ENCODE peak calls at places on chromosomes 5 and 9, in eight cellular contexts. One of them, this sample, is unnamed.

GRCh38 chr9:78549711-78550110 is 252.8 kb downstream of the PSAT1 start:
- DNase-seq in astrocyte of the spinal cord: no peak
- DNase-seq in adrenal gland: no peak
- DNase-seq in neural progenitor cell: no peak
- DNase-seq in fibroblast of the aortic adventitia: no peak
- DNase-seq in fibroblast of pulmonary artery: peak; percentile 3
- DNase-seq in colonic mucosa: no peak
- DNase-seq in uterus: no peak
- DNase-seq in this sample: peak; percentile 10

GRCh38 chr5:119378075-119378699 is 22.4 kb downstream of the TNFAIP8 start:
- DNase-seq in astrocyte of the spinal cord: no peak
- DNase-seq in adrenal gland: no peak
- DNase-seq in neural progenitor cell: no peak
- DNase-seq in fibroblast of the aortic adventitia: peak; percentile 73
- DNase-seq in fibroblast of pulmonary artery: no peak
- DNase-seq in colonic mucosa: no peak
- DNase-seq in uterus: no peak
- DNase-seq in this sample: no peak

GRCh38 chr5:127492854-127493738 is 24.3 kb upstream of the PRRC1 start:
- DNase-seq in astrocyte of the spinal cord: peak; percentile 84
- DNase-seq in adrenal gland: no peak
- DNase-seq in neural progenitor cell: peak; percentile 38
- DNase-seq in fibroblast of the aortic adventitia: peak; percentile 70
- DNase-seq in fibroblast of pulmonary artery: peak; percentile 61
- DNase-seq in colonic mucosa: no peak
- DNase-seq in uterus: no peak
- DNase-seq in this sample: peak; percentile 63

GRCh38 chr9:93813687-93814560 is 141.2 kb downstream of the BARX1 start:
- DNase-seq in astrocyte of the spinal cord: no peak
- DNase-seq in adrenal gland: no peak
- DNase-seq in neural progenitor cell: peak; percentile 84
- DNase-seq in fibroblast of the aortic adventitia: no peak
- DNase-seq in fibroblast of pulmonary artery: no peak
- DNase-seq in colonic mucosa: peak; percentile 42
- DNase-seq in uterus: no peak
- DNase-seq in this sample: no peak

GRCh38 chr5:168056499-168057182 is 234.8 kb upstream of the WWC1 start:
- DNase-seq in astrocyte of the spinal cord: no peak
- DNase-seq in adrenal gland: no peak
- DNase-seq in neural progenitor cell: no peak
- DNase-seq in fibroblast of the aortic adventitia: no peak
- DNase-seq in fibroblast of pulmonary artery: no peak
- DNase-seq in colonic mucosa: no peak
- DNase-seq in uterus: no peak
- DNase-seq in this sample: no peak

GRCh38 chr9:90795879-90796317 is 5.7 kb upstream of the SYK start:
- DNase-seq in astrocyte of the spinal cord: no peak
- DNase-seq in adrenal gland: no peak
- DNase-seq in neural progenitor cell: no peak
- DNase-seq in fibroblast of the aortic adventitia: no peak
- DNase-seq in fibroblast of pulmonary artery: no peak
- DNase-seq in colonic mucosa: no peak
- DNase-seq in uterus: no peak
- DNase-seq in this sample: no peak

GRCh38 chr5:151068571-151069197 is 12.2 kb downstream of the TNIP1 start:
- DNase-seq in astrocyte of the spinal cord: peak; percentile 39
- DNase-seq in adrenal gland: peak; percentile 67
- DNase-seq in neural progenitor cell: no peak
- DNase-seq in fibroblast of the aortic adventitia: no peak
- DNase-seq in fibroblast of pulmonary artery: no peak
- DNase-seq in colonic mucosa: no peak
- DNase-seq in uterus: no peak
- DNase-seq in this sample: no peak

GRCh38 chr5:174571662-174572397 is 152.6 kb upstream of the MSX2 start:
- DNase-seq in astrocyte of the spinal cord: peak; percentile 95
- DNase-seq in adrenal gland: peak; percentile 85
- DNase-seq in neural progenitor cell: peak; percentile 17
- DNase-seq in fibroblast of the aortic adventitia: peak; percentile 96
- DNase-seq in fibroblast of pulmonary artery: peak; percentile 94
- DNase-seq in colonic mucosa: peak; percentile 50
- DNase-seq in uterus: peak; percentile 55
- DNase-seq in this sample: peak; percentile 85

GRCh38 chr9:109745335-109746283 is 34.4 kb upstream of the PALM2AKAP2 start:
- DNase-seq in astrocyte of the spinal cord: peak; percentile 73
- DNase-seq in adrenal gland: no peak
- DNase-seq in neural progenitor cell: peak; percentile 56
- DNase-seq in fibroblast of the aortic adventitia: peak; percentile 54
- DNase-seq in fibroblast of pulmonary artery: peak; percentile 76
- DNase-seq in colonic mucosa: peak; percentile 54
- DNase-seq in uterus: peak; percentile 65
- DNase-seq in this sample: peak; percentile 74

GRCh38 chr9:85741112-85741874 is 461 bp downstream of the AGTPBP1 start:
- DNase-seq in astrocyte of the spinal cord: no peak
- DNase-seq in adrenal gland: peak; percentile 22
- DNase-seq in neural progenitor cell: peak; percentile 84
- DNase-seq in fibroblast of the aortic adventitia: peak; percentile 17
- DNase-seq in fibroblast of pulmonary artery: peak; percentile 30
- DNase-seq in colonic mucosa: peak; percentile 51
- DNase-seq in uterus: no peak
- DNase-seq in this sample: peak; percentile 31

GRCh38 chr5:27020965-27021364 is 17.4 kb downstream of the CDH9 start:
- DNase-seq in astrocyte of the spinal cord: peak; percentile 56
- DNase-seq in adrenal gland: no peak
- DNase-seq in neural progenitor cell: no peak
- DNase-seq in fibroblast of the aortic adventitia: peak; percentile 28
- DNase-seq in fibroblast of pulmonary artery: peak; percentile 52
- DNase-seq in colonic mucosa: no peak
- DNase-seq in uterus: no peak
- DNase-seq in this sample: peak; percentile 70

GRCh38 chr5:72509401-72509800 is 2.2 kb upstream of the ZNF366 start:
- DNase-seq in astrocyte of the spinal cord: no peak
- DNase-seq in adrenal gland: no peak
- DNase-seq in neural progenitor cell: no peak
- DNase-seq in fibroblast of the aortic adventitia: no peak
- DNase-seq in fibroblast of pulmonary artery: no peak
- DNase-seq in colonic mucosa: no peak
- DNase-seq in uterus: peak; percentile 27
- DNase-seq in this sample: no peak

GRCh38 chr5:115461506-115462290 is 82.9 kb downstream of the FEM1C start:
- DNase-seq in astrocyte of the spinal cord: peak; percentile 89
- DNase-seq in adrenal gland: no peak
- DNase-seq in neural progenitor cell: no peak
- DNase-seq in fibroblast of the aortic adventitia: peak; percentile 76
- DNase-seq in fibroblast of pulmonary artery: peak; percentile 54
- DNase-seq in colonic mucosa: peak; percentile 31
- DNase-seq in uterus: no peak
- DNase-seq in this sample: peak; percentile 61

GRCh38 chr5:7850533-7851239 is at the start of gene CFAP90:
- DNase-seq in astrocyte of the spinal cord: peak; percentile 41
- DNase-seq in adrenal gland: peak; percentile 30
- DNase-seq in neural progenitor cell: peak; percentile 95
- DNase-seq in fibroblast of the aortic adventitia: no peak
- DNase-seq in fibroblast of pulmonary artery: peak; percentile 54
- DNase-seq in colonic mucosa: peak; percentile 29
- DNase-seq in uterus: peak; percentile 52
- DNase-seq in this sample: peak; percentile 66

GRCh38 chr5:89473196-89473595 is 590.2 kb upstream of the MEF2C start:
- DNase-seq in astrocyte of the spinal cord: peak; percentile 62
- DNase-seq in adrenal gland: no peak
- DNase-seq in neural progenitor cell: no peak
- DNase-seq in fibroblast of the aortic adventitia: peak; percentile 21
- DNase-seq in fibroblast of pulmonary artery: peak; percentile 4
- DNase-seq in colonic mucosa: no peak
- DNase-seq in uterus: no peak
- DNase-seq in this sample: peak; percentile 36

GRCh38 chr5:16737620-16738364 is 121.0 kb upstream of the RETREG1 start:
- DNase-seq in astrocyte of the spinal cord: peak; percentile 6
- DNase-seq in adrenal gland: no peak
- DNase-seq in neural progenitor cell: peak; percentile 67
- DNase-seq in fibroblast of the aortic adventitia: no peak
- DNase-seq in fibroblast of pulmonary artery: no peak
- DNase-seq in colonic mucosa: peak; percentile 72
- DNase-seq in uterus: no peak
- DNase-seq in this sample: no peak

GRCh38 chr5:16737173-16737572 is 120.4 kb upstream of the RETREG1 start:
- DNase-seq in astrocyte of the spinal cord: no peak
- DNase-seq in adrenal gland: no peak
- DNase-seq in neural progenitor cell: peak; percentile 41
- DNase-seq in fibroblast of the aortic adventitia: no peak
- DNase-seq in fibroblast of pulmonary artery: no peak
- DNase-seq in colonic mucosa: no peak
- DNase-seq in uterus: no peak
- DNase-seq in this sample: no peak

GRCh38 chr5:16735092-16735970 is 118.5 kb upstream of the RETREG1 start:
- DNase-seq in astrocyte of the spinal cord: no peak
- DNase-seq in adrenal gland: no peak
- DNase-seq in neural progenitor cell: no peak
- DNase-seq in fibroblast of the aortic adventitia: no peak
- DNase-seq in fibroblast of pulmonary artery: peak; percentile 18
- DNase-seq in colonic mucosa: peak; percentile 36
- DNase-seq in uterus: no peak
- DNase-seq in this sample: no peak

GRCh38 chr5:16733597-16733996 is 116.8 kb upstream of the RETREG1 start:
- DNase-seq in astrocyte of the spinal cord: no peak
- DNase-seq in adrenal gland: no peak
- DNase-seq in neural progenitor cell: peak; percentile 65
- DNase-seq in fibroblast of the aortic adventitia: no peak
- DNase-seq in fibroblast of pulmonary artery: no peak
- DNase-seq in colonic mucosa: no peak
- DNase-seq in uterus: no peak
- DNase-seq in this sample: no peak

DNA sequence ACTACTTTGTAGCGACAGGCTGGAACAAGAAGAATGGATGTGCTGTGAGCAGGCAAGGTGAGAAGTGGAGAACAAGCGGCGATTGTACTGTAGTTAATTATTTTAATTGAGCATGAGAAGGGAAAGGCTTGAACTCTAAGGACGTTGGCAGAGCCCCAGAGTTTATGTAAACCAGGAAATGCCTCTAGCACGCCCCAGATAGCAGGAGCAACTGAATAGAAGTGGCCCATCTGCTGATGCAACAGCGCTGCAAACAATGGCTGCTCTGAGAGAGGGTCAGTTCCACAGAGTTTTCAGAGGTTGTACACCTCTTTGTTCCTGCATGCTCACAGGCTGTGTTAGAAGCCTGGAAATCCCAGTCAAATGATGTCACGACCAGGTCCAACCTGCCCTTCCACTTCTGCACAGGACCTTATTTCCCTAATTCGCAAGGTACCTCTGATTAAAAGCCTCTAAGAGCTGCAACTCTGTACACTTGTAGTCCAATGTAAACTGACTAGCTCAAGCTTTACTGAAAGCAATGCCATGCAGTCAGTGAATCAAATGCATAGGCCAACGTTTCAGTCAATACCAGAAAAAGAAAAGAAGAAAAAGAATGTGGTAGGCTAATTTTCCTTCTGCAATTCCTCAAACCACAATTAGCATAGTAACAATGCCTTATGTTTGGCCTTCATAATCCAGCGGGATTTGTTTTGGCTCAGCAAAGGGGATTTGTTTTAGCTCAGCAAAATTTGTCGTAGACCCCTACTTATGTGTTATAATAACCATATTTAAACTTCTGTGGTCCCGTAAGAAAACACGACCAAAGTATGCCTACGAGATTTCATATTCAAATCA is 119.6 kb upstream of the RETREG1 start:
- DNase-seq in astrocyte of the spinal cord: peak; percentile 75
- DNase-seq in adrenal gland: no peak
- DNase-seq in neural progenitor cell: peak; percentile 74
- DNase-seq in fibroblast of the aortic adventitia: peak; percentile 86
- DNase-seq in fibroblast of pulmonary artery: peak; percentile 87
- DNase-seq in colonic mucosa: peak; percentile 82
- DNase-seq in uterus: no peak
- DNase-seq in this sample: peak; percentile 86
- H3K4me3 ChIP-seq in astrocyte of the spinal cord: no peak overlapping the region
- H3K4me3 ChIP-seq in adrenal gland: no peak overlapping the region
- H3K4me3 ChIP-seq in neural progenitor cell: peak overlapping the region; percentile 41
- H3K4me3 ChIP-seq in fibroblast of the aortic adventitia: no peak overlapping the region
- H3K4me3 ChIP-seq in fibroblast of pulmonary artery: no peak overlapping the region
- H3K4me3 ChIP-seq in colonic mucosa: no peak overlapping the region
- H3K4me3 ChIP-seq in uterus: no peak overlapping the region
- H3K4me3 ChIP-seq in this sample: no peak overlapping the region

DNA sequence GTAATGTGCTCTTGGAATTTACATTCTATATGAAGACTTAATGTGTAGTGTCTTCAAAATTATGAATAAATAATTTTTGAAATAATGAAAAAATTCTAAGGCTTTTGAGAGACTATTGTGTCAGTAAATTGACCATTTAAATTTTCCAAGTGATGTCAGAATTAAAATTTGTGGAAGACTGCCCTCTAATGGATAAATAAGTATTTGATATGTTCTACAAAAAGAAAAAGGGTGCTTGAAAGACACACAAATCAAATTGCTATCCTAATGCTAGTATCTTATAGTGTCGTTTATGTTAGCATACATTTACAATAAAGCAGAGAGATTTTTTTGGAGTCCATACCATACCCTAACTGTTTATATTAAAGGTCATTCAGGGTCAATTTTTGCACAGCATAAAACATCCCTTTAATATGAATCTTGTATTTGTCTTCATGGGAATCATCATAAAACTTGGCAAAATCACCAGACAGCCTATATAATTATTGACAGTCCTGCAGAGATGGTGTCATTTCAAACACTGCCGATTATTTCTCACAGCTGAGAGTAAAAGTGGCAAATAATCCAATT is 120.8 kb upstream of the SLC27A6 start:
- DNase-seq in astrocyte of the spinal cord: peak; percentile 58
- DNase-seq in adrenal gland: no peak
- DNase-seq in neural progenitor cell: no peak
- DNase-seq in fibroblast of the aortic adventitia: peak; percentile 43
- DNase-seq in fibroblast of pulmonary artery: peak; percentile 60
- DNase-seq in colonic mucosa: no peak
- DNase-seq in uterus: no peak
- DNase-seq in this sample: peak; percentile 63
- TF ChIP-seq CTCF in astrocyte of the spinal cord: peak; percentile 22
- TF ChIP-seq CTCF in adrenal gland: peak; percentile 35
- TF ChIP-seq CTCF in neural progenitor cell: peak; percentile 63
- TF ChIP-seq CTCF in fibroblast of the aortic adventitia: no peak
- TF ChIP-seq CTCF in fibroblast of pulmonary artery: peak; percentile 28
- TF ChIP-seq CTCF in colonic mucosa: peak; percentile 26
- TF ChIP-seq CTCF in uterus: no peak
- TF ChIP-seq CTCF in this sample: peak; percentile 39

GRCh38 chr9:124390812-124391658 is 24.2 kb downstream of the PSMB7 start:
- DNase-seq in astrocyte of the spinal cord: no peak
- DNase-seq in adrenal gland: no peak
- DNase-seq in neural progenitor cell: peak; percentile 39
- DNase-seq in fibroblast of the aortic adventitia: peak; percentile 73
- DNase-seq in fibroblast of pulmonary artery: peak; percentile 22
- DNase-seq in colonic mucosa: no peak
- DNase-seq in uterus: no peak
- DNase-seq in this sample: peak; percentile 23
- H3K4me3 ChIP-seq in astrocyte of the spinal cord: no peak overlapping the region
- H3K4me3 ChIP-seq in adrenal gland: no peak overlapping the region
- H3K4me3 ChIP-seq in neural progenitor cell: no peak overlapping the region
- H3K4me3 ChIP-seq in fibroblast of the aortic adventitia: peak overlapping the region; percentile 22
- H3K4me3 ChIP-seq in fibroblast of pulmonary artery: no peak overlapping the region
- H3K4me3 ChIP-seq in colonic mucosa: no peak overlapping the region
- H3K4me3 ChIP-seq in uterus: no peak overlapping the region
- H3K4me3 ChIP-seq in this sample: no peak overlapping the region

DNA sequence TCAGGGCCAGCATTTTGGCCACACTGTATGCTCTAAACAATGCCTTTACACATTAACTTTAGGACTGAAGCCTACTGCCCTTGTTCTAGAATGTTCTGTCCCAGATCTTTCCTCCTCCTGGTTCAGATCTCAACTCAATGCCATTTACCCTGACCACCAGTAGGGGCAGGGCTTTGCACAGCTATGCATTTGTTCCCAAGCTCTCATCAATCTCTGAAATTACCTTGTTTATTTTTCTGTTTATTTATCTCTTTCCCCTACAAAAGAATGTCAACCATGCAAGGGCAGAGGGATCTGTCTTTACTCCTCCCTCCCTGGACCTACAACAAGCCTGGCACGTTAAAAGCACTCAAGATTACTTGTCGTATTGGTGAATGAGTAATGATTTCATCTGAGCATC is 612.9 kb downstream of the BNC2 start:
- DNase-seq in astrocyte of the spinal cord: no peak
- DNase-seq in adrenal gland: no peak
- DNase-seq in neural progenitor cell: peak; percentile 8
- DNase-seq in fibroblast of the aortic adventitia: peak; percentile 26
- DNase-seq in fibroblast of pulmonary artery: peak; percentile 45
- DNase-seq in colonic mucosa: no peak
- DNase-seq in uterus: no peak
- DNase-seq in this sample: peak; percentile 57
- TF ChIP-seq CTCF in astrocyte of the spinal cord: peak; percentile 62
- TF ChIP-seq CTCF in adrenal gland: peak; percentile 12
- TF ChIP-seq CTCF in neural progenitor cell: peak; percentile 53
- TF ChIP-seq CTCF in fibroblast of the aortic adventitia: peak; percentile 74
- TF ChIP-seq CTCF in fibroblast of pulmonary artery: peak; percentile 81
- TF ChIP-seq CTCF in colonic mucosa: peak; percentile 14
- TF ChIP-seq CTCF in uterus: peak; percentile 13
- TF ChIP-seq CTCF in this sample: peak; percentile 85